ENCODE peak calls at places on chromosomes 16 and 17, in four cellular contexts. U, G, F and H are unnamed samples.

GRCh38 chr17:53148058-53148457 is 674.7 kb upstream of the KIF2B start:
- DNase-seq in U (no peak), G (no peak), F (no peak), H (no peak)

GRCh38 chr17:49074851-49075540 is 57.6 kb upstream of the B4GALNT2 start:
- DNase-seq in U (no peak), G (no peak), F (no peak), H (no peak)

GRCh38 chr16:8568231-8568617 is 22.1 kb downstream of the TMEM114 start:
- DNase-seq in U (no peak), G (no peak), F (no peak), H (no peak)

GRCh38 chr16:29663020-29663828 is at the start of gene SPN:
- DNase-seq in U (no peak), G (peak), F (no peak), H (no peak)

GRCh38 chr16:4882633-4883285 is 35.5 kb downstream of the UBN1 start:
- DNase-seq in U (no peak), G (no peak), F (no peak), H (no peak)

GRCh38 chr17:4896332-4897197 is 2.8 kb upstream of the C17orf107 start:
- DNase-seq in U (no peak), G (no peak), F (no peak), H (no peak)

GRCh38 chr17:83178533-83179201 is 99.3 kb downstream of the METRNL start:
- DNase-seq in U (no peak), G (no peak), F (no peak), H (no peak)

GRCh38 chr17:40322417-40323315 is 13.7 kb downstream of the RARA start:
- DNase-seq in U (peak), G (peak), F (no peak), H (peak)

GRCh38 chr16:27324851-27325301 is 11.1 kb downstream of the IL4R start:
- DNase-seq in U (no peak), G (no peak), F (no peak), H (no peak)

GRCh38 chr16:30561212-30561816 is 3.1 kb upstream of the ZNF764 start:
- DNase-seq in U (peak), G (no peak), F (no peak), H (no peak)

GRCh38 chr16:88195021-88195581 is 187.7 kb upstream of the ZNF469 start:
- DNase-seq in U (no peak), G (no peak), F (no peak), H (no peak)

GRCh38 chr16:73113326-73113720 is 65.4 kb upstream of the ZFHX3 start:
- DNase-seq in U (no peak), G (no peak), F (no peak), H (no peak)

GRCh38 chr17:1379208-1379929 is 20.7 kb downstream of the YWHAE start:
- DNase-seq in U (no peak), G (no peak), F (no peak), H (peak)

GRCh38 chr16:54180421-54181359 is 105.9 kb downstream of the IRX3 start:
- DNase-seq in U (no peak), G (no peak), F (no peak), H (no peak)

GRCh38 chr16:68259421-68259820 is 4.9 kb upstream of the SLC7A6 start:
- DNase-seq in U (peak), G (no peak), F (no peak), H (no peak)

GRCh38 chr17:31385428-31386285 is 5.8 kb upstream of the RAB11FIP4 start:
- DNase-seq in U (no peak), G (no peak), F (no peak), H (no peak)

GRCh38 chr16:71933913-71934696 is 38.8 kb downstream of the IST1 start:
- DNase-seq in U (no peak), G (no peak), F (no peak), H (no peak)

GRCh38 chr17:31858647-31859486 is at the start of gene COPRS:
- DNase-seq in U (peak), G (peak), F (no peak), H (peak)